ENCODE peak calls at places on chromosomes 16 and 17, in six cellular contexts. T is mesothelial cell of epicardium, I is Calu3, F is uterus, H is neural progenitor cell, W is B cell. Q is an unnamed sample.

GRCh38 chr16:86044881-86045600 is 146.1 kb downstream of the IRF8 start:
- DNase-seq in W (peak), I (no peak), H (no peak), F (no peak), T (no peak), Q (no peak)

GRCh38 chr17:64741924-64742670 is 80.0 kb upstream of the SMURF2 start:
- DNase-seq in T (no peak), I (no peak), F (peak), H (no peak), W (no peak), Q (no peak)

GRCh38 chr17:78252111-78252634 is 20.7 kb downstream of the TMEM235 start:
- DNase-seq in T (no peak), F (no peak), H (no peak), W (peak), I (no peak), Q (peak)

GRCh38 chr16:87192418-87193073 is 124.6 kb downstream of the C16orf95 start:
- DNase-seq in W (no peak), H (no peak), T (no peak), I (no peak), F (no peak), Q (no peak)

GRCh38 chr16:56938664-56939513 is 6.9 kb downstream of the HERPUD1 start:
- DNase-seq in I (no peak), H (no peak), F (no peak), T (no peak), W (no peak), Q (no peak)

GRCh38 chr17:78798695-78799559 is 16.9 kb upstream of the CYTH1 start:
- DNase-seq in H (peak), I (no peak), T (no peak), F (no peak), W (peak), Q (peak)

GRCh38 chr17:59893617-59894100 is 738 bp downstream of the RPS6KB1 start:
- DNase-seq in T (no peak), W (no peak), H (peak), F (no peak), I (peak), Q (peak)

GRCh38 chr16:87463722-87464690 is 28.8 kb downstream of the ZCCHC14 start:
- DNase-seq in T (no peak), H (no peak), F (no peak), W (no peak), I (no peak), Q (peak)

GRCh38 chr16:46743232-46743719 is 4.9 kb downstream of the MYLK3 start:
- DNase-seq in W (peak), I (no peak), H (no peak), F (no peak), T (no peak), Q (peak)

GRCh38 chr17:75684924-75685323 is 17.8 kb downstream of the SAP30BP start:
- DNase-seq in I (peak), F (no peak), H (no peak), W (no peak), T (peak), Q (no peak)

GRCh38 chr17:75240394-75241142 is 20.8 kb downstream of the GGA3 start:
- DNase-seq in W (peak), H (peak), F (no peak), I (peak), T (no peak), Q (peak)

GRCh38 chr17:15364615-15365014 is 23.2 kb upstream of the TEKT3 start:
- DNase-seq in I (no peak), W (no peak), T (no peak), H (no peak), F (no peak), Q (no peak)

GRCh38 chr17:80265205-80266068 is 4.8 kb downstream of the RNF213 start:
- DNase-seq in T (no peak), I (no peak), W (no peak), F (no peak), H (no peak), Q (peak)

GRCh38 chr17:30477758-30478115 is 529 bp downstream of the GOSR1 start:
- DNase-seq in H (no peak), W (peak), F (no peak), I (no peak), T (no peak), Q (peak)

GRCh38 chr16:52251495-52251894 is 295.4 kb downstream of the TOX3 start:
- DNase-seq in T (no peak), F (no peak), H (peak), W (no peak), I (no peak), Q (no peak)

GRCh38 chr17:67602974-67603373 is 114.8 kb upstream of the NOL11 start:
- DNase-seq in F (no peak), I (peak), T (no peak), W (peak), H (peak), Q (peak)

GRCh38 chr16:58306327-58306726 is 11.5 kb upstream of the PRSS54 start:
- DNase-seq in T (no peak), I (peak), H (no peak), W (peak), F (no peak), Q (no peak)

GRCh38 chr17:41464682-41465081 is 2.5 kb downstream of the KRT32 start:
- DNase-seq in W (no peak), I (peak), T (no peak), F (peak), H (no peak), Q (no peak)

GRCh38 chr16:53061701-53062159 is 6.9 kb downstream of the CHD9 start:
- DNase-seq in T (no peak), F (no peak), H (no peak), W (peak), I (peak), Q (peak)

GRCh38 chr16:66207139-66207863 is 159.2 kb upstream of the CDH5 start:
- DNase-seq in W (no peak), I (no peak), H (no peak), F (no peak), T (no peak), Q (no peak)

GRCh38 chr17:1239210-1239609 is 31.0 kb upstream of the BHLHA9 start:
- DNase-seq in F (no peak), T (no peak), W (no peak), I (no peak), H (no peak), Q (no peak)

GRCh38 chr17:82751571-82752370 is at the start of gene TBCD:
- DNase-seq in H (peak), T (peak), I (peak), W (peak), F (peak), Q (peak)

GRCh38 chr16:76278976-76279375 is 1.8 kb downstream of the CNTNAP4 start:
- DNase-seq in T (no peak), I (no peak), F (no peak), H (peak), W (peak), Q (no peak)
- TF ChIP-seq CTCF in T (no peak), I (no peak), F (no peak), H (peak), W (no peak), Q (no peak)

DNA sequence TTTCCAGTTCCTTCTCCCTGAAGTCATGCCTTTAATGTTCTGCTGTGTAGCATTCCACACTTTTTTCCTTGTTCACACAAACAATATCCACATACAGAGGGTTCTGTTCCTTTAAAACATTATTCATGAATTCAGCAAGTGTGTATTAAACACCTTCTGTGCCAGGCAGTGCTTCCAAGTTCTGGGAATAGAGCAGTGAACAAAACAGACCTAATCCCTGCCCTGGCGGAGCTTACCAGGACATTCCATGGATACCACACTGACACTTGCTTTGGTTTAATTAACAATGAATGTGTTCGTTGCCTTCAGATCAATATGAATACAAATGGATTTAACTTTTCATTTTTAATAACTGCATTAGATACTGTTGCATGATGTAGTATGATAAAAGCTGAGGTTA is 57.9 kb upstream of the CLEC19A start:
- DNase-seq in H (peak), F (no peak), W (no peak), T (no peak), I (no peak), Q (no peak)
- TF ChIP-seq CTCF in H (no peak), F (no peak), W (no peak), T (no peak), I (no peak), Q (no peak)

DNA sequence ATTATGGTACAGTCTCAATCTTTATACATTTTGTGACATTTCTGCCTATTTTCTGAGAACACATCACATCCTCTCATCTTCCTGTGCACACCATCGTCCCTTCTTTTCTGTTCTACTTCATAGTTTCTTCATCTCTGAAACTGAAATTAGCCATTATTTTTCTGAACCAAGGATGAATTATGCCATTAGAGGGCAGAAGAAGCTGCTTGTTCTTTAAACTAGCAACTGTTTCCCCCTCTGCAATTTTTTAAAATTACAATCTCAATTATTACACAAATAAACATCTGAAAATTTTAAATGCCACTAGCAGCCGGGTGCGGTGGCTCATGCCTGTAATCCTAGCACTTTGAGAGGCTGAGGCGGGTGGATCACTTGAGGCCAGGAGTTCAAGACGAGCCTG is 41.3 kb downstream of the RBBP6 start:
- DNase-seq in F (no peak), T (no peak), H (no peak), I (no peak), W (no peak), Q (peak)
- TF ChIP-seq CTCF in F (peak), T (no peak), H (peak), I (no peak), W (no peak), Q (peak)

GRCh38 chr17:39194089-39194984 is 3.1 kb downstream of the CACNB1 start:
- DNase-seq in W (no peak), F (peak), T (no peak), H (peak), I (peak), Q (no peak)
- TF ChIP-seq CTCF in W (no peak), F (peak), T (peak), H (peak), I (peak), Q (no peak)

Q was measured in GM10248.